ENCODE peak calls at places on chromosomes 4 and X, in five cellular contexts. B is IMR-90, T is right lobe of liver, N is AG04450, J is NB4. W is an unnamed sample.

GRCh38 chr4:163505374-163505773 is 10.9 kb downstream of the TMA16 start:
- DNase-seq in B (no peak), T (no peak), N (no peak), J (no peak), W (no peak)

GRCh38 chrX:39309721-39310152 is 508.5 kb downstream of the MID1IP1 start:
- DNase-seq in B (no peak), T (no peak), N (no peak), J (peak), W (no peak)

GRCh38 chr4:169351860-169352259 is 81.1 kb upstream of the SH3RF1 start:
- DNase-seq in B (peak), T (peak), N (no peak), J (no peak), W (peak)

GRCh38 chr4:80916770-80917169 is 113.7 kb upstream of the BMP3 start:
- DNase-seq in B (no peak), T (no peak), N (no peak), J (no peak), W (no peak)

GRCh38 chr4:73508651-73509050 is 27.1 kb downstream of the AFM start:
- DNase-seq in B (no peak), T (no peak), N (no peak), J (no peak), W (no peak)

GRCh38 chrX:70049925-70050324 is at the start of gene AWAT2:
- DNase-seq in B (no peak), T (no peak), N (no peak), J (no peak), W (no peak)

GRCh38 chr4:82688091-82688815 is 110.3 kb downstream of the SCD5 start:
- DNase-seq in B (no peak), T (no peak), N (no peak), J (no peak), W (peak)

GRCh38 chr4:159764343-159764952 is 661.6 kb downstream of the RAPGEF2 start:
- DNase-seq in B (no peak), T (no peak), N (no peak), J (peak), W (peak)

GRCh38 chr4:8664976-8665375 is 72.4 kb downstream of the CPZ start:
- DNase-seq in B (no peak), T (no peak), N (no peak), J (no peak), W (no peak)

GRCh38 chrX:70554081-70554480 is 109.4 kb downstream of the DLG3 start:
- DNase-seq in B (peak), T (no peak), N (no peak), J (peak), W (peak)

GRCh38 chr4:112522389-112522788 is 6.4 kb upstream of the NEUROG2 start:
- DNase-seq in B (no peak), T (no peak), N (no peak), J (no peak), W (no peak)
- H3K4me3 ChIP-seq in B (no peak), T (no peak), N (no peak), J (no peak), W (no peak)

DNA sequence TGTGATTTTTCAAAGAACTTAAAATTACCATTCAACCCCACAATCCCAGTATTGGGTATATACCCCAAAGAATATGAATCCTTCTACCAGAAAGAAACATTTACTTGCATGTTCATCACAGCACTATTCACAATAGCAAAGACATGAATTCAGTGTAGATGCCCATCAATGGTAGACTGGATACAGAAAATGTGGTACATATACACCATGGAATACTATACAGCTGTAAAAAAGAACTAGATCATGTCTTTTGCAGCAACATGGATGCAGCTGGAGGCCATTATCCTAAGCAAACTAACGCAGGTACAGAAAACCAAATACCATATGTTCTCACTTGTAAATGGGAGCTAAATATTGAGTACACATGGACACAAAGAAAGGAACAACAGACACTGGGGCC is 34.1 kb upstream of the TMPRSS11F start:
- DNase-seq in B (no peak), T (no peak), N (no peak), J (no peak), W (no peak)
- TF ChIP-seq CTCF in B (no peak), T (no peak), N (no peak), J (no peak), W (no peak)

GRCh38 chr4:1511441-1512041 is 105.3 kb upstream of the NKX1-1 start:
- DNase-seq in B (peak), T (peak), N (no peak), J (peak), W (peak)

GRCh38 chr4:1509366-1509765 is 103.1 kb upstream of the NKX1-1 start:
- DNase-seq in B (no peak), T (no peak), N (no peak), J (no peak), W (no peak)

GRCh38 chr4:1512081-1512737 is 106.0 kb upstream of the NKX1-1 start:
- DNase-seq in B (no peak), T (no peak), N (no peak), J (no peak), W (no peak)

GRCh38 chr4:1512738-1513660 is 106.8 kb upstream of the NKX1-1 start:
- DNase-seq in B (no peak), T (peak), N (no peak), J (no peak), W (no peak)

DNA sequence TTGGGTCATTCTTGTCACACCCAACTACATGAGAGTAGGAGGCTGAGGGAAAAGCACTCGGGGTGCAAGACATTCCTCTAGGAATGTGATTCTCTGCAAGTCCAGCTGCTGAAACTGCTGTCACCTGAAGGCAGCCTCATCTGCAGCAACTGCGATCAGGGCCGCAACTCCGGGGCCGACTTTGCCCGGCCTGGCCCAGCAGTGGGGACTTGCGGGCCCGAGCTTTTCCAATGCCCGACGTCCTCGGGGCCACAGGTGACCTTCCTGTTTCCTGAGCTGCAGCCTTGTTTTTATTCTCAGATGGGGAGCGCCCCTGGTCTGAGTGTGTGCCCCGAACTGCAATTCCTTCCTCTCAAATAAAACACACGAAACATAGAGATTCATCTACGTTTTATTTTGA is 104.7 kb upstream of the NKX1-1 start:
- DNase-seq in B (no peak), T (peak), N (no peak), J (no peak), W (no peak)
- H3K4me3 ChIP-seq in B (no peak), T (no peak), N (no peak), J (no peak), W (no peak)

DNA sequence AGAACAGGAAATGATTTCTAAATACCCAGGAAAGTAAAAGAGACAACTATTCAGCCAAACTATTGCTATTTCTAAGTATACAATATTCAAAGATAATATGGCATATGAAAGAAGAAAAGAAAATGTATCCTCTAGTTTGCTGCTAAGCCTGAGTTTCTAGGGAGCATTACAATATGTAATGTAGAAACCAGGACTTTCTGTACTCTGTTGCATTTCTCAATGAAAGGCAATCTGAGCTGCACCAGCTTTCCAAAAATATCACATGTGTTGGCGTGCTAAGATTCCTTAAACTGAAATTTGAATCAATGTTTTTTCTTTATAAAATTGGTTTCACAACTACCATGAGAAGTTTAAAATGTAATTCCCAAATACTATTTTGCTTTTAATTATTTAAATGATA is 129.6 kb downstream of the ANK2 start:
- DNase-seq in B (no peak), T (no peak), N (no peak), J (no peak), W (no peak)
- TF ChIP-seq CTCF in B (no peak), T (no peak), N (no peak), J (no peak), W (no peak)

GRCh38 chrX:36957425-36958328 is 50.5 kb upstream of the FAM47C start:
- DNase-seq in B (no peak), T (peak), N (no peak), J (no peak), W (no peak)
- H3K4me3 ChIP-seq in B (no peak), T (peak), N (peak), J (no peak), W (no peak)

DNA sequence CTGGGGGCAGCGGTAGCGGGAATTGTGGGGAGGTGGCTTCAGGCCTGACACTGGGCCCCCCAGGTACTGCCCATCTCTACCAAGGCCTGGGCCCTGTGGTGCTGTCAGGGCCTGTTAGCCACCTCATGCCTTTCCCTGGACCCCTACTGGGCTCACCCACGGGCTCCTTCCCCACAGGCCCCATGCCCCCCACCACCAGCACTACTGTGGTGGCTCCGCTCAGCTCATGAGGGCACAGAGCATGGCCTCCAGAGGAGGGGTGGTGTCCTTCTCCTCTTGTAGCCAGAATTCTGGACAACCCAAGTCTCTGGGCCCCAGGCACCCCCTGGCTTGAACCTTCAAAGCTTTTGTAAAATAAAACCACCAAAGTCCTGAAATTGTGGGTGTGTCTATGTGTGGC is 7.5 kb downstream of the GATA1 start:
- DNase-seq in B (no peak), T (no peak), N (no peak), J (no peak), W (no peak)
- TF ChIP-seq CTCF in B (no peak), T (no peak), N (no peak), J (no peak), W (no peak)

W was measured in GM12865.